ENCODE peak calls at places on chromosome 17, in four cellular contexts. One of them, this sample, is unnamed.

GRCh38 chr17:47846741-47847340 is 4.1 kb downstream of the SP6 start:
- DNase-seq in AG10803: no peak
- DNase-seq in stimulated activated CD8-positive, alpha-beta memory T cell treated with anti-CD3 and anti-CD28 coated beads, Interleukin-4, amount 100 ng/mL, for 1 hour: no peak
- DNase-seq in GM04504: no peak
- DNase-seq in this sample: no peak

GRCh38 chr17:58956997-58957724 is 149.5 kb downstream of the TRIM37 start:
- DNase-seq in stimulated activated CD8-positive, alpha-beta memory T cell treated with anti-CD3 and anti-CD28 coated beads, Interleukin-4, amount 100 ng/mL, for 1 hour: no peak
- DNase-seq in GM04504: no peak
- DNase-seq in AG10803: no peak
- DNase-seq in this sample: no peak

GRCh38 chr17:76725580-76726230 is 701 bp downstream of the JMJD6 start:
- DNase-seq in stimulated activated CD8-positive, alpha-beta memory T cell treated with anti-CD3 and anti-CD28 coated beads, Interleukin-4, amount 100 ng/mL, for 1 hour: no peak
- DNase-seq in AG10803: peak
- DNase-seq in GM04504: no peak
- DNase-seq in this sample: peak

GRCh38 chr17:12686486-12686885 is 20.8 kb downstream of the MYOCD start:
- DNase-seq in AG10803: no peak
- DNase-seq in stimulated activated CD8-positive, alpha-beta memory T cell treated with anti-CD3 and anti-CD28 coated beads, Interleukin-4, amount 100 ng/mL, for 1 hour: no peak
- DNase-seq in GM04504: no peak
- DNase-seq in this sample: no peak

GRCh38 chr17:68701046-68701445 is 99.9 kb upstream of the FAM20A start:
- DNase-seq in AG10803: no peak
- DNase-seq in GM04504: no peak
- DNase-seq in stimulated activated CD8-positive, alpha-beta memory T cell treated with anti-CD3 and anti-CD28 coated beads, Interleukin-4, amount 100 ng/mL, for 1 hour: no peak
- DNase-seq in this sample: peak

GRCh38 chr17:17970699-17971430 is 1.3 kb downstream of the TOM1L2 start:
- DNase-seq in AG10803: no peak
- DNase-seq in GM04504: no peak
- DNase-seq in stimulated activated CD8-positive, alpha-beta memory T cell treated with anti-CD3 and anti-CD28 coated beads, Interleukin-4, amount 100 ng/mL, for 1 hour: no peak
- DNase-seq in this sample: no peak

GRCh38 chr17:28911411-28912045 is 8.6 kb upstream of the DHRS13 start:
- DNase-seq in stimulated activated CD8-positive, alpha-beta memory T cell treated with anti-CD3 and anti-CD28 coated beads, Interleukin-4, amount 100 ng/mL, for 1 hour: no peak
- DNase-seq in AG10803: no peak
- DNase-seq in GM04504: no peak
- DNase-seq in this sample: no peak

GRCh38 chr17:16013943-16014407 is 14.4 kb downstream of the TTC19 start:
- DNase-seq in AG10803: peak
- DNase-seq in GM04504: peak
- DNase-seq in stimulated activated CD8-positive, alpha-beta memory T cell treated with anti-CD3 and anti-CD28 coated beads, Interleukin-4, amount 100 ng/mL, for 1 hour: no peak
- DNase-seq in this sample: peak

GRCh38 chr17:69335018-69335417 is 8.1 kb upstream of the ABCA5 start:
- DNase-seq in GM04504: peak
- DNase-seq in stimulated activated CD8-positive, alpha-beta memory T cell treated with anti-CD3 and anti-CD28 coated beads, Interleukin-4, amount 100 ng/mL, for 1 hour: no peak
- DNase-seq in AG10803: peak
- DNase-seq in this sample: peak

GRCh38 chr17:49968380-49969133 is 433 bp upstream of the DLX4 start:
- DNase-seq in AG10803: peak
- DNase-seq in GM04504: peak
- DNase-seq in stimulated activated CD8-positive, alpha-beta memory T cell treated with anti-CD3 and anti-CD28 coated beads, Interleukin-4, amount 100 ng/mL, for 1 hour: peak
- DNase-seq in this sample: peak

GRCh38 chr17:80474231-80474932 is 2.0 kb downstream of the NPTX1 start:
- DNase-seq in AG10803: peak
- DNase-seq in GM04504: no peak
- DNase-seq in stimulated activated CD8-positive, alpha-beta memory T cell treated with anti-CD3 and anti-CD28 coated beads, Interleukin-4, amount 100 ng/mL, for 1 hour: no peak
- DNase-seq in this sample: no peak

GRCh38 chr17:37206299-37206698 is 169.5 kb upstream of the C17orf78 start:
- DNase-seq in stimulated activated CD8-positive, alpha-beta memory T cell treated with anti-CD3 and anti-CD28 coated beads, Interleukin-4, amount 100 ng/mL, for 1 hour: no peak
- DNase-seq in GM04504: no peak
- DNase-seq in AG10803: no peak
- DNase-seq in this sample: no peak

GRCh38 chr17:6501359-6501758 is 55.0 kb downstream of the PITPNM3 start:
- DNase-seq in stimulated activated CD8-positive, alpha-beta memory T cell treated with anti-CD3 and anti-CD28 coated beads, Interleukin-4, amount 100 ng/mL, for 1 hour: no peak
- DNase-seq in AG10803: no peak
- DNase-seq in GM04504: no peak
- DNase-seq in this sample: no peak

GRCh38 chr17:30720013-30720471 is 104.5 kb downstream of the CRLF3 start:
- DNase-seq in AG10803: no peak
- DNase-seq in stimulated activated CD8-positive, alpha-beta memory T cell treated with anti-CD3 and anti-CD28 coated beads, Interleukin-4, amount 100 ng/mL, for 1 hour: no peak
- DNase-seq in GM04504: no peak
- DNase-seq in this sample: no peak

GRCh38 chr17:7019839-7020519 is 2.9 kb upstream of the BCL6B start:
- DNase-seq in AG10803: peak
- DNase-seq in stimulated activated CD8-positive, alpha-beta memory T cell treated with anti-CD3 and anti-CD28 coated beads, Interleukin-4, amount 100 ng/mL, for 1 hour: no peak
- DNase-seq in GM04504: no peak
- DNase-seq in this sample: peak

GRCh38 chr17:38676706-38677504 is 2.1 kb upstream of the EPOP start:
- DNase-seq in stimulated activated CD8-positive, alpha-beta memory T cell treated with anti-CD3 and anti-CD28 coated beads, Interleukin-4, amount 100 ng/mL, for 1 hour: peak
- DNase-seq in GM04504: peak
- DNase-seq in AG10803: peak
- DNase-seq in this sample: peak

GRCh38 chr17:75753514-75754377 is 11.2 kb downstream of the GALK1 start:
- DNase-seq in GM04504: no peak
- DNase-seq in stimulated activated CD8-positive, alpha-beta memory T cell treated with anti-CD3 and anti-CD28 coated beads, Interleukin-4, amount 100 ng/mL, for 1 hour: peak
- DNase-seq in AG10803: peak
- DNase-seq in this sample: peak

This sample was measured in myocyte.